ENCODE peak calls at places on chromosomes 1 and 21, in eight cellular contexts. C, D, L, S, E, Y, R and J are unnamed samples.

GRCh38 chr1:229133151-229133550 is 137.8 kb upstream of the RAB4A start:
- DNase-seq in C (no peak), D (no peak), L (no peak), S (no peak), E (no peak), Y (no peak), R (no peak), J (no peak)

GRCh38 chr1:226784081-226785049 is 45.3 kb upstream of the ITPKB start:
- DNase-seq in C (no peak), D (no peak), L (no peak), S (no peak), E (no peak), Y (no peak), R (no peak), J (no peak)

GRCh38 chr1:43651188-43651587 is 1.2 kb downstream of the KDM4A start:
- DNase-seq in C (no peak), D (no peak), L (no peak), S (no peak), E (no peak), Y (no peak), R (no peak), J (no peak)

GRCh38 chr1:213231795-213232231 is 180.8 kb downstream of the RPS6KC1 start:
- DNase-seq in C (no peak), D (no peak), L (no peak), S (no peak), E (no peak), Y (no peak), R (peak; percentile 46), J (no peak)

GRCh38 chr1:113444857-113445256 is 54.5 kb downstream of the MAGI3 start:
- DNase-seq in C (no peak), D (no peak), L (no peak), S (no peak), E (no peak), Y (no peak), R (no peak), J (no peak)

GRCh38 chr1:159084867-159085266 is 8.3 kb upstream of the AIM2 start:
- DNase-seq in C (no peak), D (no peak), L (peak; percentile 87), S (no peak), E (no peak), Y (no peak), R (no peak), J (no peak)

GRCh38 chr21:42553435-42553834 is 39.8 kb downstream of the SLC37A1 start:
- DNase-seq in C (no peak), D (no peak), L (no peak), S (peak; percentile 42), E (no peak), Y (no peak), R (no peak), J (no peak)

GRCh38 chr1:156898971-156899657 is 5.6 kb downstream of the PEAR1 start:
- DNase-seq in C (no peak), D (no peak), L (no peak), S (no peak), E (no peak), Y (no peak), R (no peak), J (no peak)

GRCh38 chr1:168386949-168387586 is 106.4 kb downstream of the TBX19 start:
- DNase-seq in C (no peak), D (peak; percentile 62), L (no peak), S (peak; percentile 91), E (peak; percentile 48), Y (no peak), R (peak; percentile 73), J (no peak)

GRCh38 chr1:116508090-116508983 is 62.5 kb downstream of the CD58 start:
- DNase-seq in C (no peak), D (no peak), L (no peak), S (no peak), E (no peak), Y (no peak), R (no peak), J (no peak)

GRCh38 chr1:21672478-21673276 is 3.5 kb upstream of the RAP1GAP start:
- DNase-seq in C (no peak), D (no peak), L (no peak), S (peak; percentile 36), E (no peak), Y (no peak), R (no peak), J (peak; percentile 73)

GRCh38 chr1:4513326-4514114 is 140.9 kb upstream of the AJAP1 start:
- DNase-seq in C (no peak), D (no peak), L (no peak), S (no peak), E (no peak), Y (no peak), R (no peak), J (no peak)

GRCh38 chr1:226697151-226697575 is 41.9 kb downstream of the ITPKB start:
- DNase-seq in C (no peak), D (no peak), L (no peak), S (no peak), E (no peak), Y (no peak), R (no peak), J (no peak)

GRCh38 chr1:17189632-17190525 is 15.0 kb upstream of the PADI1 start:
- DNase-seq in C (no peak), D (no peak), L (no peak), S (no peak), E (no peak), Y (peak; percentile 96), R (no peak), J (peak; percentile 81)

GRCh38 chr1:145906954-145907755 is 2.7 kb downstream of the ITGA10 start:
- DNase-seq in C (no peak), D (no peak), L (no peak), S (no peak), E (no peak), Y (no peak), R (no peak), J (peak; percentile 52)

GRCh38 chr1:1462318-1462966 is 9.1 kb upstream of the ATAD3B start:
- DNase-seq in C (no peak), D (no peak), L (no peak), S (peak; percentile 71), E (no peak), Y (peak; percentile 28), R (no peak), J (no peak)

GRCh38 chr1:159786966-159787365 is 6.2 kb downstream of the DUSP23 start:
- DNase-seq in C (no peak), D (no peak), L (no peak), S (no peak), E (no peak), Y (no peak), R (no peak), J (no peak)